ENCODE peak calls at places on chromosomes 5 and 9, in five cellular contexts. R, X, D, P and M are unnamed samples.

GRCh38 chr5:118956727-118957126 is 31.6 kb downstream of the DTWD2 start:
- DNase-seq in R (no peak), X (no peak), D (no peak), P (no peak), M (no peak)

GRCh38 chr5:142095651-142096330 is 12.8 kb upstream of the NDFIP1 start:
- DNase-seq in R (no peak), X (no peak), D (peak; percentile 76), P (no peak), M (peak; percentile 28)

GRCh38 chr5:66814146-66814991 is 218.2 kb downstream of the MAST4 start:
- DNase-seq in R (no peak), X (no peak), D (peak; percentile 18), P (peak; percentile 59), M (no peak)

GRCh38 chr9:113343732-113344231 is 3.7 kb upstream of the WDR31 start:
- DNase-seq in R (peak; percentile 78), X (peak; percentile 70), D (no peak), P (peak; percentile 44), M (peak; percentile 92)

GRCh38 chr5:15823413-15823812 is 323.4 kb downstream of the FBXL7 start:
- DNase-seq in R (no peak), X (no peak), D (no peak), P (no peak), M (no peak)

GRCh38 chr5:92560698-92561361 is 1020.2 kb downstream of the NR2F1-AS1 start:
- DNase-seq in R (peak; percentile 12), X (no peak), D (no peak), P (peak; percentile 66), M (no peak)

GRCh38 chr5:37807015-37807414 is 32.8 kb downstream of the GDNF start:
- DNase-seq in R (no peak), X (no peak), D (no peak), P (no peak), M (no peak)

GRCh38 chr5:52811067-52811749 is 23.5 kb downstream of the ITGA1 start:
- DNase-seq in R (no peak), X (no peak), D (no peak), P (peak; percentile 67), M (peak; percentile 58)

GRCh38 chr9:125650271-125650737 is 56.7 kb downstream of the MAPKAP1 start:
- DNase-seq in R (no peak), X (no peak), D (no peak), P (no peak), M (no peak)

GRCh38 chr9:122897969-122898368 is 7.2 kb downstream of the RC3H2 start:
- DNase-seq in R (no peak), X (no peak), D (no peak), P (no peak), M (no peak)